ENCODE peak calls at places on chromosomes 12 and 14, in seven cellular contexts. S is CD4-positive, CD25-positive, alpha-beta regulatory T cell; F is myocyte; P is left lung; X is HFFc6; O is CD8-positive, alpha-beta T cell; E is stimulated activated CD8-positive, alpha-beta memory T cell treated with anti-CD3 and anti-CD28 coated beads, Interleukin-15, amount 100 ng/mL, for 1 hour. T is an unnamed sample.

GRCh38 chr14:95655461-95655860 is 30.8 kb upstream of the TCL1B start:
- DNase-seq in S (no peak), F (no peak), P (no peak), X (no peak), O (no peak), E (no peak), T (no peak)

GRCh38 chr12:30847259-30847658 is 79.3 kb upstream of the TSPAN11 start:
- DNase-seq in S (peak; percentile 84), F (peak; percentile 66), P (no peak), X (peak; percentile 73), O (no peak), E (no peak), T (peak; percentile 62)

GRCh38 chr14:104796682-104797081 is 1.1 kb upstream of the AKT1 start:
- DNase-seq in S (no peak), F (no peak), P (no peak), X (no peak), O (no peak), E (no peak), T (no peak)

GRCh38 chr12:53729659-53730058 is 2.4 kb upstream of the CALCOCO1 start:
- DNase-seq in S (no peak), F (no peak), P (no peak), X (no peak), O (no peak), E (no peak), T (peak; percentile 14)

GRCh38 chr14:99189201-99189801 is 82.7 kb downstream of the BCL11B start:
- DNase-seq in S (peak; percentile 83), F (no peak), P (peak; percentile 75), X (no peak), O (peak; percentile 58), E (no peak), T (peak; percentile 27)

GRCh38 chr12:124594851-124595250 is 27.4 kb upstream of the NCOR2 start:
- DNase-seq in S (no peak), F (no peak), P (no peak), X (no peak), O (no peak), E (no peak), T (no peak)

GRCh38 chr14:75604979-75605825 is 26.8 kb downstream of the FLVCR2 start:
- DNase-seq in S (no peak), F (no peak), P (no peak), X (no peak), O (no peak), E (no peak), T (no peak)

GRCh38 chr12:112418596-112419268 is at the start of gene PTPN11:
- DNase-seq in S (peak; percentile 90), F (peak; percentile 83), P (peak; percentile 98), X (peak; percentile 71), O (peak; percentile 86), E (peak; percentile 83), T (peak; percentile 80)

GRCh38 chr12:62730649-62731377 is 204.1 kb downstream of the PPM1H start:
- DNase-seq in S (no peak), F (no peak), P (no peak), X (peak; percentile 53), O (no peak), E (no peak), T (peak; percentile 52)

GRCh38 chr12:25694072-25694471 is 141.0 kb upstream of the LMNTD1 start:
- DNase-seq in S (no peak), F (peak; percentile 46), P (no peak), X (peak; percentile 91), O (no peak), E (no peak), T (no peak)

GRCh38 chr14:99213603-99214002 is 58.4 kb downstream of the BCL11B start:
- DNase-seq in S (peak; percentile 47), F (no peak), P (peak; percentile 55), X (no peak), O (no peak), E (no peak), T (no peak)

GRCh38 chr12:131351319-131352028 is 359.4 kb upstream of the SFSWAP start:
- DNase-seq in S (no peak), F (no peak), P (peak; percentile 34), X (no peak), O (no peak), E (no peak), T (no peak)

GRCh38 chr12:130242506-130242905 is 80.2 kb downstream of the FZD10 start:
- DNase-seq in S (no peak), F (no peak), P (no peak), X (no peak), O (no peak), E (no peak), T (no peak)

GRCh38 chr14:62691613-62692489 is 353.4 kb downstream of the KCNH5 start:
- DNase-seq in S (no peak), F (peak; percentile 10), P (no peak), X (peak; percentile 28), O (no peak), E (no peak), T (no peak)

GRCh38 chr12:47785036-47785886 is 12.2 kb downstream of the SLC48A1 start:
- DNase-seq in S (no peak), F (no peak), P (peak; percentile 45), X (no peak), O (no peak), E (no peak), T (no peak)

GRCh38 chr12:53214687-53215455 is 7.8 kb upstream of the ITGB7 start:
- DNase-seq in S (no peak), F (no peak), P (no peak), X (no peak), O (no peak), E (no peak), T (no peak)

GRCh38 chr12:131894981-131895639 is 688 bp downstream of the ULK1 start:
- DNase-seq in S (no peak), F (no peak), P (peak; percentile 80), X (no peak), O (no peak), E (no peak), T (no peak)

GRCh38 chr12:18492372-18493025 is 231.2 kb downstream of the PIK3C2G start:
- DNase-seq in S (no peak), F (no peak), P (no peak), X (peak; percentile 1), O (no peak), E (no peak), T (no peak)

GRCh38 chr14:88043523-88043922 is 38.6 kb downstream of the GPR65 start:
- DNase-seq in S (no peak), F (no peak), P (no peak), X (no peak), O (no peak), E (no peak), T (no peak)

GRCh38 chr12:114311966-114312365 is 94.0 kb downstream of the TBX5 start:
- DNase-seq in S (no peak), F (no peak), P (no peak), X (peak; percentile 54), O (no peak), E (no peak), T (peak; percentile 1)

GRCh38 chr12:109264095-109264942 is 44.8 kb downstream of the FOXN4 start:
- DNase-seq in S (peak; percentile 53), F (peak; percentile 68), P (peak; percentile 87), X (peak; percentile 13), O (no peak), E (peak; percentile 4), T (peak; percentile 76)

GRCh38 chr14:56808314-56809201 is 1.7 kb downstream of the OTX2 start:
- DNase-seq in S (no peak), F (no peak), P (no peak), X (no peak), O (no peak), E (no peak), T (peak; percentile 72)

GRCh38 chr12:99005601-99006000 is 360.5 kb downstream of the APAF1 start:
- DNase-seq in S (no peak), F (no peak), P (no peak), X (no peak), O (no peak), E (no peak), T (peak; percentile 8)

GRCh38 chr12:12456637-12457036 is 99.8 kb downstream of the BORCS5 start:
- DNase-seq in S (peak; percentile 67), F (no peak), P (no peak), X (no peak), O (no peak), E (no peak), T (no peak)

GRCh38 chr12:67358686-67359374 is 89.7 kb downstream of the CAND1 start:
- DNase-seq in S (no peak), F (peak; percentile 97), P (no peak), X (peak; percentile 85), O (no peak), E (no peak), T (no peak)

GRCh38 chr14:81275995-81276698 is 55.4 kb upstream of the GTF2A1 start:
- DNase-seq in S (no peak), F (no peak), P (no peak), X (no peak), O (no peak), E (no peak), T (no peak)

T was measured in cerebellar cortex.